ENCODE peak calls at places on chromosome 6, in four cellular contexts. One of them, this sample, is unnamed.

GRCh38 chr6:13378669-13379590 is 50.6 kb upstream of the TBC1D7 start:
- DNase-seq in trophoblast cell: no peak
- DNase-seq in H1: no peak
- DNase-seq in mesendoderm: peak; percentile 51
- DNase-seq in this sample: peak; percentile 41

GRCh38 chr6:391559-392440 is at the start of gene IRF4:
- DNase-seq in mesendoderm: peak; percentile 65
- DNase-seq in H1: peak; percentile 84
- DNase-seq in trophoblast cell: no peak
- DNase-seq in this sample: peak; percentile 72

GRCh38 chr6:13273931-13274706 is 54.2 kb downstream of the TBC1D7 start:
- DNase-seq in mesendoderm: no peak
- DNase-seq in H1: no peak
- DNase-seq in trophoblast cell: no peak
- DNase-seq in this sample: no peak

GRCh38 chr6:3334579-3334978 is 75.8 kb downstream of the PSMG4 start:
- DNase-seq in mesendoderm: no peak
- DNase-seq in trophoblast cell: no peak
- DNase-seq in H1: no peak
- DNase-seq in this sample: no peak

GRCh38 chr6:45654673-45655072 is 276.9 kb upstream of the SUPT3H start:
- DNase-seq in mesendoderm: no peak
- DNase-seq in H1: no peak
- DNase-seq in trophoblast cell: no peak
- DNase-seq in this sample: no peak

GRCh38 chr6:131443514-131443913 is 129.5 kb upstream of the ARG1 start:
- DNase-seq in trophoblast cell: no peak
- DNase-seq in H1: no peak
- DNase-seq in mesendoderm: no peak
- DNase-seq in this sample: no peak

GRCh38 chr6:156102129-156102528 is 646.5 kb upstream of the NOX3 start:
- DNase-seq in mesendoderm: peak; percentile 24
- DNase-seq in trophoblast cell: peak; percentile 7
- DNase-seq in H1: peak; percentile 45
- DNase-seq in this sample: peak; percentile 38

GRCh38 chr6:156956286-156956685 is 179.1 kb downstream of the ARID1B start:
- DNase-seq in trophoblast cell: no peak
- DNase-seq in H1: no peak
- DNase-seq in mesendoderm: no peak
- DNase-seq in this sample: no peak

GRCh38 chr6:99002826-99003225 is 55.1 kb upstream of the FBXL4 start:
- DNase-seq in trophoblast cell: no peak
- DNase-seq in H1: no peak
- DNase-seq in mesendoderm: no peak
- DNase-seq in this sample: no peak

GRCh38 chr6:41523957-41524633 is 22.1 kb upstream of the FOXP4 start:
- DNase-seq in H1: no peak
- DNase-seq in trophoblast cell: no peak
- DNase-seq in mesendoderm: no peak
- DNase-seq in this sample: no peak

GRCh38 chr6:106997392-106998257 is 23.1 kb upstream of the CD24 start:
- DNase-seq in mesendoderm: peak; percentile 82
- DNase-seq in H1: peak; percentile 86
- DNase-seq in trophoblast cell: peak; percentile 71
- DNase-seq in this sample: peak; percentile 84

GRCh38 chr6:3884007-3884745 is 35.0 kb downstream of the FAM50B start:
- DNase-seq in mesendoderm: peak; percentile 37
- DNase-seq in H1: no peak
- DNase-seq in trophoblast cell: peak; percentile 78
- DNase-seq in this sample: no peak

GRCh38 chr6:15754035-15754705 is 91.3 kb upstream of the DTNBP1 start:
- DNase-seq in H1: no peak
- DNase-seq in mesendoderm: peak; percentile 86
- DNase-seq in trophoblast cell: peak; percentile 12
- DNase-seq in this sample: no peak

GRCh38 chr6:23713211-23713610 is 412.8 kb upstream of the NRSN1 start:
- DNase-seq in H1: no peak
- DNase-seq in mesendoderm: no peak
- DNase-seq in trophoblast cell: no peak
- DNase-seq in this sample: no peak

GRCh38 chr6:68941345-68941744 is 306.3 kb downstream of the ADGRB3 start:
- DNase-seq in mesendoderm: no peak
- DNase-seq in H1: no peak
- DNase-seq in trophoblast cell: no peak
- DNase-seq in this sample: no peak

GRCh38 chr6:72286911-72287311 is 335.0 kb upstream of the KCNQ5 start:
- DNase-seq in mesendoderm: no peak
- DNase-seq in trophoblast cell: no peak
- DNase-seq in H1: no peak
- DNase-seq in this sample: no peak

GRCh38 chr6:129641344-129641743 is 68.6 kb downstream of the ARHGAP18 start:
- DNase-seq in mesendoderm: no peak
- DNase-seq in trophoblast cell: peak; percentile 66
- DNase-seq in H1: no peak
- DNase-seq in this sample: no peak

GRCh38 chr6:17583811-17584210 is 16.3 kb upstream of the FAM8A1 start:
- DNase-seq in H1: no peak
- DNase-seq in trophoblast cell: no peak
- DNase-seq in mesendoderm: no peak
- DNase-seq in this sample: no peak

DNA sequence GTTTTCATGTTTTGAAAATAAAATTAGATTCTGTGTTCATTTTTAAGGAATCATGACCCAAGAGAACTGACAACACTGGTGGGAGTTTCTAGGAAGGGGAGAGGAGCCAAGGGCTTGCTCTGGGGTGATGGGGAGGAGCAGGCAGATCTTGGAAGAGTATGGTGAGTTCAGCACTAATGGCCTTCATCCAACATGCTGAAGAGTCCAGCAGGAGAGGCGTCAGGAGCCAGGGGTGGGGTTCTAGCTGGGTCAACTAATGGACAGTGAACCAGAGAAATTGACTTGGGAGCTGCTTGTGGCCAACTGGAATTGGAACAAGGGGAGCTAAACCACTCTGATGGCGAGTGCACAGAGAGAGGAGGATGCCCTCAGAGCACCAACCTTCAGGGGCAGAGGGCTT is 107.1 kb downstream of the MRPL14 start:
- DNase-seq in H1: no peak
- DNase-seq in trophoblast cell: no peak
- DNase-seq in mesendoderm: no peak
- DNase-seq in this sample: no peak
- H2AK5ac ChIP-seq in H1: no peak overlapping the region
- H2AK5ac ChIP-seq in trophoblast cell: no peak overlapping the region
- H2AK5ac ChIP-seq in mesendoderm: no peak overlapping the region
- H2AK5ac ChIP-seq in this sample: no peak overlapping the region

DNA sequence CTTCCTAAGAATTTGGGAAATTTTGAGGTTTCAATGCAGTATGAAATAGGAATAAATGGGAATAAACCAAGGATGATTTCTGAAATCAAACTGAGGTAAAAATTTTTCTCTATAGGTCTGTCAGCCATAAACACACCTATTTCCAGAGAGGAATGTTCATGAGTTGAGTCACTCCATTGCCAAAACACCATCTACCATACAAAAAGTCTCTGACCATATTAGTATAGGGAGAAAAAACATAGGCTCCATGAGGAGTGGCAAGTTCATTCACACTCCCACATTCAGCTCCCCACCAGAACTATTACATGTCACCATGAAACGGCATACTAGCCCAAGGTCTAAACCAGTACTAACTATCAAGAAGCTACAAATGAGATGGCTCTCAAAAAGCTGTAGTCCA is 9.6 kb downstream of the ZNF318 start:
- DNase-seq in mesendoderm: no peak
- DNase-seq in H1: no peak
- DNase-seq in trophoblast cell: no peak
- DNase-seq in this sample: no peak
- H3K79me2 ChIP-seq in mesendoderm: no peaks in the 10 kb centered on the region
- H3K79me2 ChIP-seq in H1: no peaks in the 10 kb centered on the region
- H3K79me2 ChIP-seq in trophoblast cell: no peaks in the 10 kb centered on the region
- H3K79me2 ChIP-seq in this sample: no peaks in the 10 kb centered on the region

GRCh38 chr6:33988121-33989015 is 157.5 kb downstream of the GRM4 start:
- DNase-seq in mesendoderm: no peak
- DNase-seq in trophoblast cell: no peak
- DNase-seq in H1: no peak
- DNase-seq in this sample: no peak
- H2AK5ac ChIP-seq in mesendoderm: no peak overlapping the region
- H2AK5ac ChIP-seq in trophoblast cell: no peak overlapping the region
- H2AK5ac ChIP-seq in H1: no peak overlapping the region
- H2AK5ac ChIP-seq in this sample: no peak overlapping the region

GRCh38 chr6:127249619-127250018 is 17.0 kb upstream of the RNF146 start:
- DNase-seq in trophoblast cell: no peak
- DNase-seq in mesendoderm: peak; percentile 6
- DNase-seq in H1: no peak
- DNase-seq in this sample: no peak

GRCh38 chr6:127255286-127255685 is 11.4 kb upstream of the RNF146 start:
- DNase-seq in mesendoderm: no peak
- DNase-seq in H1: no peak
- DNase-seq in trophoblast cell: no peak
- DNase-seq in this sample: no peak
- H3K79me2 ChIP-seq in mesendoderm: no peaks in the 10 kb centered on the region
- H3K79me2 ChIP-seq in H1: no peaks in the 10 kb centered on the region
- H3K79me2 ChIP-seq in trophoblast cell: no peaks in the 10 kb centered on the region
- H3K79me2 ChIP-seq in this sample: no peaks in the 10 kb centered on the region

GRCh38 chr6:19156443-19156842 is 680.7 kb upstream of the ID4 start:
- DNase-seq in mesendoderm: no peak
- DNase-seq in H1: no peak
- DNase-seq in trophoblast cell: no peak
- DNase-seq in this sample: no peak
- H2AK5ac ChIP-seq in mesendoderm: no peak overlapping the region
- H2AK5ac ChIP-seq in H1: no peak overlapping the region
- H2AK5ac ChIP-seq in trophoblast cell: no peak overlapping the region
- H2AK5ac ChIP-seq in this sample: no peak overlapping the region

DNA sequence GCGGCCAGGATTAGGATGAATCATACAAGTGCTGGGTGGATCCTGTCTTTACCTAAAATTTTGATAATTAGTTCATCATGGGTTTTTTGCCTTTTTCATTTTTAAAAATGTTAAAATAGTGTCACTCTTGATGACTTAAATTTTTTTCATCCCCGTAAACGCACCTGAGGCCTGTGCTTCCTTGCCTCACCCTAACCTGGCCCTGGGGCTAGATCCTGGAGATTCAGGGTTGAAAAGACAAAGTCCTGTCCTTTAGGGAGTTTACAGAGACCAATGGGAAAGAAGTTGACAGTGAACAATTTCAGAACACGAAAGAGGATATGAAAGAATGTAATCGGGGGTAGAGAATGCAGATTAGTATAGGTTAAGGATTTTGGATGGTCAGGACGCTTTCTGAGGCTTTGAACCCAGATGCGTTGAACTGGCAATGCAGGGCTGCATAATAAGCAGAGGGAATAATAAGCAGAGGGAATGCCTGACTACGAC is 1.6 kb upstream of the FBXO5 start:
- DNase-seq in H1: no peak
- DNase-seq in mesendoderm: peak; percentile 45
- DNase-seq in trophoblast cell: no peak
- DNase-seq in this sample: no peak
- H3K79me2 ChIP-seq in H1: peaks cover 32% of the 10 kb centered on the region
- H3K79me2 ChIP-seq in mesendoderm: peaks cover 59% of the 10 kb centered on the region
- H3K79me2 ChIP-seq in trophoblast cell: peaks cover 18% of the 10 kb centered on the region
- H3K79me2 ChIP-seq in this sample: peaks cover 41% of the 10 kb centered on the region

DNA sequence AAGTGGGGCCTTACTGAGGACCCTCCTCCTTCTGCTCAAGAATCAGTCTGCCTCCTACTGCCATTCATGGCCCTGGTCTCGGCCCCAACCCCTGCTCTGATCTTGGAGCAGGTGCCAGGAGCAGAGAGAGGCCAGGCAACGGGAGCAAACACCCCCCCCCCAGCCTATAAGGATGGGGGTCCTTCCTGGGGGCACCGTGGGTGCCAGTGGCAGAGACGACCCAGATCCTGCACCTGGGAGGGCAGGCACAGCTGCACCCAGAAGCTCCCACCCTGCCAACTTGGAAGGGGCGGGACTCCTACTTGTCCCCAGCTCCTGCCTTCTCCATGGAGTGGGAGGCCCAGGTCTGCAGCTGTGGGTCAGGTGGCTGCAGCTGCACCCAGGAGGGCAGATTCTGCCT is 183.2 kb downstream of the EYA4 start:
- DNase-seq in mesendoderm: no peak
- DNase-seq in H1: no peak
- DNase-seq in trophoblast cell: no peak
- DNase-seq in this sample: no peak
- H2AK5ac ChIP-seq in mesendoderm: no peak overlapping the region
- H2AK5ac ChIP-seq in H1: no peak overlapping the region
- H2AK5ac ChIP-seq in trophoblast cell: no peak overlapping the region
- H2AK5ac ChIP-seq in this sample: no peak overlapping the region

This sample was measured in H9.